ENCODE peak calls at places on chromosomes 1 and 21, in eight cellular contexts. Q, W, K, X, P, H, N and T are unnamed samples.
A peak's percentile ranks its signal among the peaks of the same experiment; 100 is the strongest.

GRCh38 chr21:43918385-43918947 is 53.4 kb downstream of the AGPAT3 start:
- DNase-seq in Q (no peak), W (no peak), K (no peak), X (no peak), P (no peak), H (no peak), N (no peak), T (no peak)

GRCh38 chr1:44608141-44608540 is 66.1 kb downstream of the TMEM53 start:
- DNase-seq in Q (no peak), W (no peak), K (no peak), X (no peak), P (no peak), H (no peak), N (no peak), T (no peak)

GRCh38 chr1:228953207-228953606 is 217.9 kb downstream of the RHOU start:
- DNase-seq in Q (no peak), W (no peak), K (no peak), X (no peak), P (no peak), H (no peak), N (no peak), T (no peak)

GRCh38 chr1:113835686-113836290 is 23.5 kb upstream of the RSBN1 start:
- DNase-seq in Q (peak; percentile 43), W (peak; percentile 8), K (no peak), X (peak; percentile 3), P (peak; percentile 63), H (no peak), N (no peak), T (no peak)

GRCh38 chr1:44038876-44039657 is 7.8 kb upstream of the SLC6A9 start:
- DNase-seq in Q (no peak), W (no peak), K (no peak), X (no peak), P (peak; percentile 79), H (no peak), N (no peak), T (no peak)

GRCh38 chr1:7845761-7846160 is 7.1 kb downstream of the UTS2 start:
- DNase-seq in Q (no peak), W (no peak), K (no peak), X (no peak), P (peak; percentile 23), H (no peak), N (peak; percentile 4), T (no peak)

GRCh38 chr1:2451744-2452582 is 24.1 kb upstream of the PLCH2 start:
- DNase-seq in Q (peak; percentile 11), W (peak; percentile 12), K (no peak), X (no peak), P (peak; percentile 97), H (no peak), N (peak; percentile 71), T (no peak)

GRCh38 chr1:98929456-98929855 is 75.2 kb downstream of the PLPPR5 start:
- DNase-seq in Q (no peak), W (no peak), K (no peak), X (no peak), P (no peak), H (no peak), N (no peak), T (no peak)

GRCh38 chr1:188269956-188270355 is 1441.2 kb downstream of the PLA2G4A start:
- DNase-seq in Q (no peak), W (no peak), K (no peak), X (no peak), P (no peak), H (no peak), N (no peak), T (no peak)

GRCh38 chr1:24830680-24831272 is 85.5 kb downstream of the CLIC4 start:
- DNase-seq in Q (peak; percentile 53), W (no peak), K (no peak), X (peak; percentile 52), P (peak; percentile 74), H (no peak), N (peak; percentile 30), T (no peak)

GRCh38 chr1:223180803-223181321 is 37.8 kb upstream of the TLR5 start:
- DNase-seq in Q (no peak), W (peak; percentile 57), K (peak; percentile 45), X (no peak), P (no peak), H (no peak), N (no peak), T (no peak)

GRCh38 chr1:116529681-116530080 is 41.1 kb downstream of the CD58 start:
- DNase-seq in Q (no peak), W (no peak), K (no peak), X (no peak), P (no peak), H (no peak), N (no peak), T (no peak)

GRCh38 chr1:100485855-100486258 is 52.1 kb upstream of the GPR88 start:
- DNase-seq in Q (no peak), W (no peak), K (no peak), X (no peak), P (no peak), H (no peak), N (no peak), T (no peak)